ENCODE peak calls at places on chromosomes 1 and 21, in six cellular contexts. K, U, M, T, I and O are unnamed samples. For H3K4me1, the result is how much of the 10 kb centered on the place peaks cover.

GRCh38 chr1:223737342-223737741 is 25.0 kb downstream of the CAPN2 start:
- DNase-seq in K (no peak), U (no peak), M (no peak), T (no peak), I (no peak), O (no peak)

GRCh38 chr1:99648107-99648506 is 2.2 kb downstream of the PALMD start:
- DNase-seq in K (peak), U (no peak), M (peak), T (no peak), I (no peak), O (no peak)

GRCh38 chr1:55298167-55298894 is 83.2 kb upstream of the USP24 start:
- DNase-seq in K (no peak), U (no peak), M (no peak), T (no peak), I (no peak), O (no peak)

GRCh38 chr21:40567511-40567910 is 279.4 kb downstream of the DSCAM start:
- DNase-seq in K (no peak), U (no peak), M (no peak), T (no peak), I (no peak), O (no peak)

GRCh38 chr1:12182410-12182946 is 15.7 kb downstream of the TNFRSF1B start:
- DNase-seq in K (no peak), U (no peak), M (no peak), T (no peak), I (no peak), O (no peak)

GRCh38 chr21:45304945-45305344 is 17.2 kb upstream of the POFUT2 start:
- DNase-seq in K (peak), U (no peak), M (no peak), T (no peak), I (no peak), O (peak)

GRCh38 chr1:8462298-8462946 is 144.5 kb downstream of the SLC45A1 start:
- DNase-seq in K (no peak), U (no peak), M (no peak), T (no peak), I (no peak), O (no peak)

GRCh38 chr1:226809785-226810571 is 60.4 kb upstream of the PSEN2 start:
- DNase-seq in K (no peak), U (no peak), M (no peak), T (no peak), I (no peak), O (no peak)

GRCh38 chr1:215606564-215607168 is 39.6 kb downstream of the KCTD3 start:
- DNase-seq in K (no peak), U (no peak), M (peak), T (no peak), I (no peak), O (no peak)

GRCh38 chr1:6241107-6241886 is 2.7 kb upstream of the HES3 start:
- DNase-seq in K (no peak), U (no peak), M (no peak), T (no peak), I (no peak), O (no peak)

GRCh38 chr1:24769656-24770651 is 24.7 kb downstream of the CLIC4 start:
- DNase-seq in K (no peak), U (no peak), M (no peak), T (no peak), I (no peak), O (no peak)

GRCh38 chr1:74772945-74773344 is 40.0 kb downstream of the TYW3 start:
- DNase-seq in K (no peak), U (no peak), M (no peak), T (no peak), I (no peak), O (no peak)

GRCh38 chr1:175725684-175726083 is 17.7 kb downstream of the TNR start:
- DNase-seq in K (no peak), U (no peak), M (peak), T (no peak), I (no peak), O (no peak)

GRCh38 chr1:117732956-117733355 is 127.1 kb downstream of the TENT5C start:
- DNase-seq in K (no peak), U (no peak), M (no peak), T (no peak), I (no peak), O (no peak)

GRCh38 chr1:8858112-8858668 is 20.3 kb downstream of the ENO1 start:
- DNase-seq in K (no peak), U (no peak), M (peak), T (no peak), I (peak), O (no peak)

GRCh38 chr1:11862890-11863289 is 4.1 kb upstream of the NPPB start:
- DNase-seq in K (no peak), U (no peak), M (no peak), T (no peak), I (no peak), O (no peak)

GRCh38 chr21:31713115-31713514 is 18.8 kb downstream of the SCAF4 start:
- DNase-seq in K (no peak), U (no peak), M (no peak), T (no peak), I (no peak), O (no peak)
- H3K4me1 ChIP-seq in K (under half), U (under half), M (half or more), T (under half), I (half or more), O (under half)

GRCh38 chr1:201825245-201825644 is 3.7 kb upstream of the IPO9 start:
- DNase-seq in K (no peak), U (no peak), M (no peak), T (no peak), I (no peak), O (no peak)
- H3K27ac ChIP-seq in K (no peak), U (no peak), M (no peak), T (no peak), I (no peak), O (no peak)

GRCh38 chr1:17631410-17631809 is 91.9 kb downstream of the ARHGEF10L start:
- DNase-seq in K (no peak), U (no peak), M (no peak), T (no peak), I (no peak), O (no peak)

GRCh38 chr1:17632106-17632505 is 92.6 kb downstream of the ARHGEF10L start:
- DNase-seq in K (no peak), U (no peak), M (no peak), T (no peak), I (no peak), O (no peak)

GRCh38 chr1:17630048-17630830 is 90.7 kb downstream of the ARHGEF10L start:
- DNase-seq in K (peak), U (no peak), M (no peak), T (no peak), I (peak), O (no peak)

GRCh38 chr1:17627239-17628052 is 87.9 kb downstream of the ARHGEF10L start:
- DNase-seq in K (no peak), U (no peak), M (no peak), T (no peak), I (no peak), O (no peak)

DNA sequence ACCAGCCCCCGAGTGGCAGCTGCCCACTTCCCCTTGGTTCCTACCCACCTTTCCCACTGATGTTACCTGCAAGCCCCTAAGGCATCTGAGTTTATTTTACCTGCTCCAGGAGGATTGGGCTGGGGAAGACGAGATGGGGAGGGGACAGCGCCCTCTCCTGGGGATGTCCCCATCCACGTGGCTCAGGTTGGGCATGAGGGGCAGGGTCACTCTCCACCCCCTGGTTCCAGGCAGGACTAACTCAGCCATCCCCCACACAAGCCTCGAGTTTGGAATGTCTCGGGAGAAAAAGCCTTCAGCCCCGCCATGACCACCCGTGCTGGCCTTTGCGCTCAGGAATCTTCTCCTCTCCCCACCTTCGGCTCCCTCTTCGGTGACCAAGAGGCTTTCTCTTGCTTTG is 90.0 kb downstream of the ARHGEF10L start:
- DNase-seq in K (no peak), U (no peak), M (peak), T (no peak), I (no peak), O (no peak)
- TF ChIP-seq CTCF in K (peak), U (no peak), M (peak), T (no peak), I (peak), O (peak)

GRCh38 chr1:18038051-18038450 is 69.5 kb upstream of the IGSF21 start:
- DNase-seq in K (no peak), U (no peak), M (no peak), T (no peak), I (no peak), O (no peak)
- H3K4me1 ChIP-seq in K (under half), U (under half), M (under half), T (under half), I (under half), O (under half)

GRCh38 chr1:112307930-112308329 is 88.1 kb upstream of the CTTNBP2NL start:
- DNase-seq in K (no peak), U (no peak), M (no peak), T (no peak), I (no peak), O (no peak)

GRCh38 chr1:112308716-112309115 is 87.3 kb upstream of the CTTNBP2NL start:
- DNase-seq in K (no peak), U (no peak), M (no peak), T (no peak), I (no peak), O (no peak)

GRCh38 chr1:112312879-112313278 is 83.1 kb upstream of the CTTNBP2NL start:
- DNase-seq in K (no peak), U (no peak), M (no peak), T (no peak), I (no peak), O (no peak)

GRCh38 chr1:112312315-112312714 is 83.7 kb upstream of the CTTNBP2NL start:
- DNase-seq in K (no peak), U (no peak), M (no peak), T (no peak), I (no peak), O (no peak)

DNA sequence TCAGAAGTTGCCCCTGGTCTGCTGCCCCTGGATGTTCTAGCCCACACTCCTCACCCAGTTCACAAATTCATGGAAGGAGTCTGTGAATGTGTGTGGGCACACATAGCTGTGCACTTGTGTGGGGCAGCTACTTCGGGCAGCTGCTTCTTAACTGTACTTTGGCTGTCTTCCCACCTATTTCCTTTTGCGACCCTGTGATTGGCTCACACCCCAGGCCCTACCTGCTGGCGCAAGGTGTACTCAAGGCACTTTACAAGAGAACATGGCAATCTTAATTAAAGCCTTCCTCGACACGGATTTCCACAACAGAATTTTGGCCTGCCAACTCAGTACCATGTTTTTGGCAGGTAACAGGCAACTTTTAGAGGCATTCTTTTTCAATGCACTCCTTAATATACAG is 86.5 kb upstream of the CTTNBP2NL start:
- DNase-seq in K (peak), U (no peak), M (no peak), T (no peak), I (no peak), O (no peak)
- H3K27ac ChIP-seq in K (no peak), U (no peak), M (no peak), T (no peak), I (no peak), O (no peak)

DNA sequence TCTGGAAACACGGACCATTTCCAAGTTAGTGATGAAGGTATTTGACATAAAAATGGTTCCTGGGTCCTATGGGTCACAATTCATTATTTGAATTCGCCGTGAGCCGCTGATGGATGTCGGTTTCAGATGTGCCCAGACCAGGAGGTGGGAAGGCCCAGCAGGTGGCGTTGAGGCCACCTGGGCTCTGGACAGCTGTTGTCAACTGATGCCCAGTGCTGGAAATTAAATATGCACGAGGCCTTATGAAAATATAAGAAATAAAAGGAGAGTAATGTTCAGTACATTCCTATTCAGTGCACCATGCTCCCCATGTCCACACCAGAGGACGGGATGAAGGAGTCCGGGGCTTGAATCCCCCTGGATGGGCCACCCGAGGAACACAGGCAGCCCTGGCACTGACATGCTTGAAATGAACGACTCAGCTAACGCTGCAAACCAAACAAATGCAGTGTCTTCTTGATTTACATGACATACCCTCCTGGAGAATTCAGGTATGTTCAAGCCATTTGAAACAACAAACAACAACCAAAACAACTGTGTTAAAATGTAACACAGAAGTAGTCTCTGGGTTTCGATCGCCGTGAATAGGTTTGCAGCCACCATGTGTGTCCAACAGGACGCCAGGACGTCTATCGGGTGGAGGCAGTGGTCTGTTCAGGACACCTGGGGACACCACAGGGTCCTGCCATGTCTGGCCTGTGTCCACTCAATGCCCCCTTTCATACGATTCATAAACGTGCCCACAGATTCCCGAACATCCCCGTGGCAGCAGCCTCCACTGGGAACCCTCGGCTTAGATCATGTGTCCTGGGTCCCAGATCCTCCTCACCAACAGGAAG is 6.1 kb downstream of the TFF3 start:
- DNase-seq in K (no peak), U (no peak), M (no peak), T (no peak), I (peak), O (no peak)
- TF ChIP-seq CTCF in K (no peak), U (no peak), M (no peak), T (no peak), I (peak), O (no peak)

GRCh38 chr1:59580257-59580656 is 234.5 kb upstream of the HOOK1 start:
- DNase-seq in K (no peak), U (no peak), M (no peak), T (no peak), I (no peak), O (no peak)
- H3K4me1 ChIP-seq in K (under half), U (under half), M (under half), T (under half), I (under half), O (under half)